ENCODE peak calls at places on chromosomes 2 and 18, in six cellular contexts. One of them, this sample, is unnamed.

GRCh38 chr18:74598350-74599001 is 806 bp downstream of the ZNF407 start:
- DNase-seq in ovary: peak
- DNase-seq in mammary epithelial cell: no peak
- DNase-seq in PC-3: peak
- DNase-seq in GM12878: no peak
- DNase-seq in heart right ventricle: peak
- DNase-seq in this sample: no peak

GRCh38 chr2:239943991-239944441 is 81.1 kb downstream of the NDUFA10 start:
- DNase-seq in heart right ventricle: no peak
- DNase-seq in mammary epithelial cell: no peak
- DNase-seq in GM12878: no peak
- DNase-seq in PC-3: no peak
- DNase-seq in ovary: no peak
- DNase-seq in this sample: no peak

GRCh38 chr2:232866104-232866503 is 4.0 kb upstream of the SNORC start:
- DNase-seq in heart right ventricle: no peak
- DNase-seq in mammary epithelial cell: no peak
- DNase-seq in GM12878: no peak
- DNase-seq in PC-3: no peak
- DNase-seq in ovary: no peak
- DNase-seq in this sample: no peak

GRCh38 chr2:96962567-96963203 is 23.7 kb downstream of the FAM178B start:
- DNase-seq in GM12878: no peak
- DNase-seq in PC-3: no peak
- DNase-seq in ovary: no peak
- DNase-seq in mammary epithelial cell: no peak
- DNase-seq in heart right ventricle: no peak
- DNase-seq in this sample: no peak

GRCh38 chr18:58669731-58670379 is 1.4 kb upstream of the MALT1 start:
- DNase-seq in ovary: no peak
- DNase-seq in mammary epithelial cell: peak
- DNase-seq in heart right ventricle: no peak
- DNase-seq in GM12878: peak
- DNase-seq in PC-3: peak
- DNase-seq in this sample: no peak

GRCh38 chr2:177669201-177669600 is 276.6 kb downstream of the AGPS start:
- DNase-seq in GM12878: no peak
- DNase-seq in ovary: no peak
- DNase-seq in PC-3: no peak
- DNase-seq in heart right ventricle: no peak
- DNase-seq in mammary epithelial cell: no peak
- DNase-seq in this sample: no peak

GRCh38 chr2:200378652-200379290 is 72.3 kb downstream of the SPATS2L start:
- DNase-seq in ovary: no peak
- DNase-seq in heart right ventricle: no peak
- DNase-seq in mammary epithelial cell: no peak
- DNase-seq in PC-3: no peak
- DNase-seq in GM12878: no peak
- DNase-seq in this sample: no peak

GRCh38 chr2:234682492-234683228 is 185.8 kb upstream of the ARL4C start:
- DNase-seq in PC-3: no peak
- DNase-seq in GM12878: no peak
- DNase-seq in mammary epithelial cell: peak
- DNase-seq in ovary: no peak
- DNase-seq in heart right ventricle: no peak
- DNase-seq in this sample: no peak

GRCh38 chr2:192500550-192501200 is 305.9 kb upstream of the TMEFF2 start:
- DNase-seq in mammary epithelial cell: peak
- DNase-seq in ovary: no peak
- DNase-seq in PC-3: peak
- DNase-seq in GM12878: peak
- DNase-seq in heart right ventricle: no peak
- DNase-seq in this sample: no peak

GRCh38 chr18:46700026-46700425 is 43.0 kb upstream of the LOXHD1 start:
- DNase-seq in PC-3: no peak
- DNase-seq in GM12878: no peak
- DNase-seq in ovary: no peak
- DNase-seq in mammary epithelial cell: no peak
- DNase-seq in heart right ventricle: no peak
- DNase-seq in this sample: no peak

GRCh38 chr2:218516614-218517013 is 51.5 kb downstream of the USP37 start:
- DNase-seq in GM12878: no peak
- DNase-seq in PC-3: peak
- DNase-seq in ovary: no peak
- DNase-seq in heart right ventricle: no peak
- DNase-seq in mammary epithelial cell: no peak
- DNase-seq in this sample: no peak

GRCh38 chr2:227479865-227480475 is 8.0 kb downstream of the AGFG1 start:
- DNase-seq in heart right ventricle: no peak
- DNase-seq in PC-3: peak
- DNase-seq in ovary: no peak
- DNase-seq in GM12878: no peak
- DNase-seq in mammary epithelial cell: no peak
- DNase-seq in this sample: no peak

GRCh38 chr2:130796280-130796679 is 40.4 kb upstream of the ARHGEF4 start:
- DNase-seq in mammary epithelial cell: peak
- DNase-seq in heart right ventricle: no peak
- DNase-seq in ovary: no peak
- DNase-seq in PC-3: peak
- DNase-seq in GM12878: no peak
- DNase-seq in this sample: no peak

GRCh38 chr2:191637182-191638078 is 40.5 kb upstream of the NABP1 start:
- DNase-seq in mammary epithelial cell: peak
- DNase-seq in PC-3: peak
- DNase-seq in ovary: no peak
- DNase-seq in heart right ventricle: no peak
- DNase-seq in GM12878: no peak
- DNase-seq in this sample: no peak

GRCh38 chr2:168663993-168664392 is 138.4 kb upstream of the NOSTRIN start:
- DNase-seq in heart right ventricle: no peak
- DNase-seq in PC-3: no peak
- DNase-seq in ovary: no peak
- DNase-seq in mammary epithelial cell: no peak
- DNase-seq in GM12878: no peak
- DNase-seq in this sample: no peak

GRCh38 chr2:88235987-88236386 is 65.8 kb downstream of the THNSL2 start:
- DNase-seq in mammary epithelial cell: no peak
- DNase-seq in PC-3: no peak
- DNase-seq in GM12878: no peak
- DNase-seq in ovary: no peak
- DNase-seq in heart right ventricle: no peak
- DNase-seq in this sample: no peak

GRCh38 chr2:26455801-26456700 is 21.9 kb downstream of the OTOF start:
- DNase-seq in heart right ventricle: no peak
- DNase-seq in mammary epithelial cell: no peak
- DNase-seq in GM12878: no peak
- DNase-seq in ovary: peak
- DNase-seq in PC-3: no peak
- DNase-seq in this sample: no peak

GRCh38 chr2:70103531-70104061 is 16.3 kb downstream of the PCBP1 start:
- DNase-seq in ovary: no peak
- DNase-seq in GM12878: no peak
- DNase-seq in heart right ventricle: no peak
- DNase-seq in PC-3: no peak
- DNase-seq in mammary epithelial cell: no peak
- DNase-seq in this sample: no peak

GRCh38 chr2:47043891-47044239 is 111.2 kb downstream of the STPG4 start:
- DNase-seq in ovary: no peak
- DNase-seq in heart right ventricle: no peak
- DNase-seq in mammary epithelial cell: no peak
- DNase-seq in PC-3: peak
- DNase-seq in GM12878: no peak
- DNase-seq in this sample: no peak

GRCh38 chr18:44681039-44681595 is 429 bp downstream of the SETBP1 start:
- DNase-seq in GM12878: no peak
- DNase-seq in heart right ventricle: no peak
- DNase-seq in PC-3: no peak
- DNase-seq in mammary epithelial cell: no peak
- DNase-seq in ovary: no peak
- DNase-seq in this sample: no peak

GRCh38 chr2:1731512-1731962 is 12.8 kb downstream of the PXDN start:
- DNase-seq in PC-3: peak
- DNase-seq in mammary epithelial cell: no peak
- DNase-seq in GM12878: no peak
- DNase-seq in heart right ventricle: peak
- DNase-seq in ovary: no peak
- DNase-seq in this sample: no peak

GRCh38 chr2:223020971-223021675 is 30.9 kb upstream of the KCNE4 start:
- DNase-seq in heart right ventricle: no peak
- DNase-seq in mammary epithelial cell: no peak
- DNase-seq in PC-3: no peak
- DNase-seq in GM12878: no peak
- DNase-seq in ovary: no peak
- DNase-seq in this sample: no peak

GRCh38 chr2:160583162-160583522 is 89.5 kb upstream of the RBMS1 start:
- DNase-seq in PC-3: peak
- DNase-seq in heart right ventricle: peak
- DNase-seq in mammary epithelial cell: no peak
- DNase-seq in ovary: no peak
- DNase-seq in GM12878: no peak
- DNase-seq in this sample: no peak

GRCh38 chr2:181715033-181715630 is 34.8 kb upstream of the NEUROD1 start:
- DNase-seq in ovary: peak
- DNase-seq in PC-3: peak
- DNase-seq in heart right ventricle: peak
- DNase-seq in GM12878: peak
- DNase-seq in mammary epithelial cell: peak
- DNase-seq in this sample: peak

GRCh38 chr2:238158807-238159539 is at the start of gene ERFE:
- DNase-seq in mammary epithelial cell: no peak
- DNase-seq in GM12878: no peak
- DNase-seq in PC-3: peak
- DNase-seq in ovary: no peak
- DNase-seq in heart right ventricle: peak
- DNase-seq in this sample: no peak

GRCh38 chr2:238162171-238162515 is 3.4 kb downstream of the ERFE start:
- DNase-seq in heart right ventricle: no peak
- DNase-seq in GM12878: no peak
- DNase-seq in mammary epithelial cell: no peak
- DNase-seq in ovary: no peak
- DNase-seq in PC-3: no peak
- DNase-seq in this sample: no peak

GRCh38 chr2:238159676-238160205 is 971 bp downstream of the ERFE start:
- DNase-seq in heart right ventricle: peak
- DNase-seq in mammary epithelial cell: no peak
- DNase-seq in ovary: no peak
- DNase-seq in GM12878: no peak
- DNase-seq in PC-3: no peak
- DNase-seq in this sample: no peak

GRCh38 chr2:238161291-238162051 is 2.7 kb downstream of the ERFE start:
- DNase-seq in ovary: no peak
- DNase-seq in PC-3: no peak
- DNase-seq in GM12878: no peak
- DNase-seq in heart right ventricle: no peak
- DNase-seq in mammary epithelial cell: no peak
- DNase-seq in this sample: no peak

DNA sequence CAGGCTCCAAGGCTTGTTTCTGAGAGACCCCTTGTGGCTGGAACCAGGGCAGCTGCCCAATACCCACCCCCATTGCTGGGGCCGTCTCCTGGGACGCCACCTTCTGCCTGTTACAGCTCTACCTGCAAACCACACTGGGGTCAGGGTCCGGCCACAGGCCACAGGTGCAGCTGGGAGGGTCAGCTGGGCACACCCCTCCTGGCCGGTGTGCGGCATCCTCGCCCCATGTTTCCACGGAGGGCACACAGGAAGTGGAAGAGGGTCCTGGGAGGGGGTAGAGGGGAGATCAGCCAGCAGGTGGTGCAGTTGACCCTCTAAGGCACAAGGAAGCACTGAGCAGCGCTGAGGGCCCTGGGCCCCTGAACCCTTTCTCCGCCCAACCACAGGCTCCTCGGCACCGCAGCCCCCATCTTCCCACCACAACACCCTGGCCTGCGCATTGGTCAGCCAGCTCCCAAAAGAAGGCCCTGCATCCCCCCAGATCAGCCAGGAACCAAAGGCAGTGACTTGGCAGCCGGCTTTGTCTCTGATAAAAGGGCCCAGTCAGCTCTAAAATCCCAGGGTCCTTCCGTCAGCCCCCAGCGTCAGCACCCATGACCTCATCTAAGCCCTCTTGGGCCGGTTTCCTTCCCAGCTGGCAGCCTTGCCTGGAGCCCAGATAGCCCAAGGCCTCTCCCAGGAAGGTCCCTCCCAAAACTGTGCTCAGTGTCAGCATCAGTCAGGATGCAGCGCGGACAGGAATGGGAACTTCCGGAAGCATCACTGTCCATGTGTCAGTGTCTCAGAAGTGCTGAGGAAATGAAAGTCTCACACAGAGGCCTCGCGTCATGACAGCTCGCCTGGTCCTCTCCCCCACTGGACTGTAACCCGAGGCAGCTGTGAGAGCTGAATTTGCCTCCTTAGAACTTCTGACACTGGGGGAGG is 1.7 kb downstream of the ERFE start:
- DNase-seq in heart right ventricle: peak
- DNase-seq in PC-3: no peak
- DNase-seq in GM12878: no peak
- DNase-seq in ovary: no peak
- DNase-seq in mammary epithelial cell: no peak
- DNase-seq in this sample: no peak
- TF ChIP-seq CTCF in heart right ventricle: no peak
- TF ChIP-seq CTCF in PC-3: peak
- TF ChIP-seq CTCF in GM12878: peak
- TF ChIP-seq CTCF in ovary: no peak
- TF ChIP-seq CTCF in mammary epithelial cell: no peak
- TF ChIP-seq CTCF in this sample: peak

GRCh38 chr2:142870516-142870915 is 6.9 kb upstream of the KYNU start:
- DNase-seq in PC-3: no peak
- DNase-seq in heart right ventricle: no peak
- DNase-seq in mammary epithelial cell: no peak
- DNase-seq in GM12878: no peak
- DNase-seq in ovary: no peak
- DNase-seq in this sample: no peak
- H3K4me3 ChIP-seq in PC-3: no peak
- H3K4me3 ChIP-seq in heart right ventricle: no peak
- H3K4me3 ChIP-seq in mammary epithelial cell: no peak
- H3K4me3 ChIP-seq in GM12878: no peak
- H3K4me3 ChIP-seq in ovary: no peak
- H3K4me3 ChIP-seq in this sample: no peak

GRCh38 chr2:197851451-197851850 is 47.1 kb downstream of the PLCL1 start:
- DNase-seq in heart right ventricle: no peak
- DNase-seq in ovary: no peak
- DNase-seq in GM12878: no peak
- DNase-seq in PC-3: no peak
- DNase-seq in mammary epithelial cell: no peak
- DNase-seq in this sample: no peak
- TF ChIP-seq CTCF in heart right ventricle: no peak
- TF ChIP-seq CTCF in ovary: no peak
- TF ChIP-seq CTCF in GM12878: peak
- TF ChIP-seq CTCF in PC-3: no peak
- TF ChIP-seq CTCF in mammary epithelial cell: no peak
- TF ChIP-seq CTCF in this sample: no peak

GRCh38 chr2:27977623-27978312 is 87.2 kb downstream of the BABAM2 start:
- DNase-seq in heart right ventricle: no peak
- DNase-seq in GM12878: no peak
- DNase-seq in mammary epithelial cell: peak
- DNase-seq in PC-3: peak
- DNase-seq in ovary: no peak
- DNase-seq in this sample: peak

GRCh38 chr2:27972311-27972710 is 81.8 kb downstream of the BABAM2 start:
- DNase-seq in heart right ventricle: no peak
- DNase-seq in GM12878: no peak
- DNase-seq in ovary: no peak
- DNase-seq in mammary epithelial cell: no peak
- DNase-seq in PC-3: no peak
- DNase-seq in this sample: no peak

GRCh38 chr2:27973592-27973991 is 83.1 kb downstream of the BABAM2 start:
- DNase-seq in heart right ventricle: no peak
- DNase-seq in GM12878: no peak
- DNase-seq in mammary epithelial cell: no peak
- DNase-seq in ovary: no peak
- DNase-seq in PC-3: peak
- DNase-seq in this sample: no peak
- H3K4me3 ChIP-seq in heart right ventricle: no peak
- H3K4me3 ChIP-seq in GM12878: no peak
- H3K4me3 ChIP-seq in mammary epithelial cell: no peak
- H3K4me3 ChIP-seq in ovary: no peak
- H3K4me3 ChIP-seq in PC-3: no peak
- H3K4me3 ChIP-seq in this sample: no peak